ENCODE peak calls at places on chromosomes 7 and 10, in eight cellular contexts. V is GM12891, W is lower leg skin, E is stomach, F is GM12892, Y is ovary, T is spleen, H is breast epithelium. B is an unnamed sample.
A peak's percentile ranks its signal among the peaks of the same experiment; 100 is the strongest.

GRCh38 chr10:28959850-28960501 is 282.7 kb downstream of the BAMBI start:
- DNase-seq in V (no peak), W (no peak), E (no peak), F (no peak), Y (no peak), T (no peak), H (no peak), B (no peak)

GRCh38 chr10:22615819-22616499 is 98.4 kb downstream of the PIP4K2A start:
- DNase-seq in V (no peak), W (no peak), E (peak; percentile 68), F (no peak), Y (no peak), T (peak; percentile 92), H (no peak), B (no peak)

GRCh38 chr7:23956769-23957556 is 246.9 kb downstream of the STK31 start:
- DNase-seq in V (no peak), W (no peak), E (peak; percentile 35), F (no peak), Y (no peak), T (no peak), H (no peak), B (no peak)

GRCh38 chr7:32881074-32881982 is 10.2 kb downstream of the KBTBD2 start:
- DNase-seq in V (no peak), W (no peak), E (no peak), F (no peak), Y (no peak), T (no peak), H (no peak), B (peak; percentile 47)

GRCh38 chr10:103919648-103920025 is 1.7 kb upstream of the STN1 start:
- DNase-seq in V (no peak), W (no peak), E (no peak), F (no peak), Y (no peak), T (no peak), H (no peak), B (no peak)

GRCh38 chr10:19815036-19815435 is 1.2 kb upstream of the PLXDC2 start:
- DNase-seq in V (no peak), W (no peak), E (no peak), F (no peak), Y (no peak), T (no peak), H (no peak), B (no peak)

GRCh38 chr7:85851571-85852193 is 664.8 kb upstream of the SEMA3D start:
- DNase-seq in V (no peak), W (no peak), E (no peak), F (no peak), Y (no peak), T (no peak), H (no peak), B (peak; percentile 42)

GRCh38 chr10:26887611-26888215 is 27.0 kb upstream of the ABI1 start:
- DNase-seq in V (no peak), W (no peak), E (no peak), F (no peak), Y (no peak), T (no peak), H (no peak), B (peak; percentile 9)

GRCh38 chr7:27161214-27161720 is 4.1 kb downstream of the HOXA9 start:
- DNase-seq in V (no peak), W (peak; percentile 89), E (no peak), F (no peak), Y (no peak), T (peak; percentile 86), H (no peak), B (no peak)

GRCh38 chr7:27160546-27161213 is 4.2 kb upstream of the HOXA7 start:
- DNase-seq in V (peak; percentile 90), W (peak; percentile 99), E (peak; percentile 88), F (peak; percentile 87), Y (peak; percentile 88), T (peak; percentile 96), H (peak; percentile 87), B (peak; percentile 92)

GRCh38 chr7:27162548-27162848 is 2.8 kb downstream of the HOXA9 start:
- DNase-seq in V (no peak), W (no peak), E (no peak), F (no peak), Y (no peak), T (no peak), H (no peak), B (no peak)

GRCh38 chr7:27162930-27163775 is 2.2 kb downstream of the HOXA9 start:
- DNase-seq in V (no peak), W (no peak), E (no peak), F (no peak), Y (no peak), T (no peak), H (no peak), B (no peak)

DNA sequence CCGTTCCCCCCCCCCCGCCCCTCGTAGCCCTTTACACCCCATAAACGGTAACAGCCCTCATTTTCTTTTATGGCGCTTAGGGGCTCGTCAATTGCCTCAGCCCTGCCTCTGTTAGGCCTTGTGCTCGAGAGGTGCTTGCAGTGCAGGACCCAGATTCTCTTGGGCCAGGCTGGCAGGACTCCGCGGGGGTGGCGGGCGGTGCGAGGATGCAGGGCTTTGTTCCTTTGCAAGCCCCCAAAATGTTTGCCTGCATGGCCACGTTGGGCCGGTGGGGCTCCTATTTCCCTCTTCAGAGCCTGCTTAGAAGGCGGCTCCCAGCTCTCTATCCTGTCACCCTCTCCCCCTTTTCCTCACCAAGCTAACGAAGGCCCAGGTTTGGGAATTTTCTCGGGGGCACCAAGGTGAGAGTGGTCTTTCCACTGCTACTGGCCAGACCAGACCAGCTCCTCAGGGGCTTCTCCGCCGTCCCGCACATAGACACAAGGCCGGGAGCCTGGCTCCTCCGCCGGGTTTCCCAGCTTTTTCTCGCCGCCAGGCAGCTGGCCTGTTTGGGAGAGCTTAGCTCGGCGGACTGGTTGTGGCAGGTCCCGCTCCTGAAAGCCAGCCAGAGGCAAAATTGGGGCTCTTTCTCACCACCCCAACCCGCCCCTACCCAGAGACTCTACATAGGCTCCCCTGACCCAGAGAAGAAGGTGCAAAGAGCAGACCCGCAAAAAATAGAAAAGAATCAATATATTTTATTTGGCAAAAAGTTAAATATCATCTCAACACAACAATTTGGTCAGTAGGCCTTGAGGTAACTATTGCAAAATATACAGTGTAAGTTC is 3.4 kb downstream of the HOXA9 start:
- DNase-seq in V (no peak), W (peak; percentile 86), E (no peak), F (no peak), Y (peak; percentile 19), T (peak; percentile 78), H (no peak), B (no peak)
- TF ChIP-seq POLR2A in V (no peak), W (no peak), E (no peak), F (no peak), Y (no peak), T (no peak), H (no peak), B (peak; percentile 38)

GRCh38 chr10:630581-631073 is 58.8 kb downstream of the DIP2C start:
- DNase-seq in V (no peak), W (no peak), E (no peak), F (no peak), Y (no peak), T (peak; percentile 72), H (no peak), B (no peak)
- TF ChIP-seq POLR2A in V (no peak), W (no peak), E (no peak), F (no peak), Y (no peak), T (no peak), H (no peak), B (no peak)

GRCh38 chr10:113078282-113078907 is 128.3 kb downstream of the TCF7L2 start:
- DNase-seq in V (no peak), W (no peak), E (no peak), F (no peak), Y (no peak), T (no peak), H (no peak), B (no peak)

GRCh38 chr10:113076949-113077348 is 126.9 kb downstream of the TCF7L2 start:
- DNase-seq in V (no peak), W (no peak), E (no peak), F (no peak), Y (no peak), T (no peak), H (no peak), B (no peak)

GRCh38 chr10:113069595-113069994 is 119.5 kb downstream of the TCF7L2 start:
- DNase-seq in V (no peak), W (peak; percentile 56), E (no peak), F (no peak), Y (no peak), T (no peak), H (no peak), B (no peak)

GRCh38 chr10:113071446-113071845 is 121.4 kb downstream of the TCF7L2 start:
- DNase-seq in V (no peak), W (peak; percentile 88), E (peak; percentile 94), F (no peak), Y (peak; percentile 65), T (no peak), H (no peak), B (peak; percentile 89)

DNA sequence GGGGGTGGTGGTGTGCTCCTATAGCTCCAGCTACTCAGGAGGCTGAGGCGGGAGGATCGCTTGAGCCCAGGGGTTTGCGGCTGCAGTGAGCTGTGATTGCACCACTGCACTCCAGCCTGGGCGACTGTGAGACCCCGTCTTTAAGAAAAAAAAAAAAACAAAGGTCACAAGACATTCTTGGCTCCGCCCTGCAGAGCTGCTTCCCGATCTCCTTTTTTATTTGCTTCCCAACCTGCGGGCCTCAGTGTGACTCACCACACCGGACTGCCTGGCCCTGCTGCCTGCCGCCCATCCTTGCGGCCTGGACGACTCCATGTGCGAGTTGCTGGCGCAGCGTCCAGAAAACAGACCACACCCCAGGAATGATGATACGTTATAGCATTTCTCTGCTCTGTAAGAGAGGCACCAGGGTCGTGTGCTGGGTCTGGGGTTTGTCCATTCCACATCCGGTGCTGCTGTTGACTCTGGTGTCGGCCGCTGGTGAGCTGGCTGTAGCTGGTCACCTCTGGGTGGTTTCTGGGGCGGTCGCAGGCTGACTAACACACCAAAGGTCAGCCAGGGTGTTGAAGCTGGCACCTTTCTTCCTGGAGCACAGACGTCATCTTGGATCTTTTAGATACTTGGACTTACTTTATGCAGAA is 123.6 kb downstream of the TCF7L2 start:
- DNase-seq in V (no peak), W (peak; percentile 94), E (peak; percentile 79), F (no peak), Y (peak; percentile 51), T (peak; percentile 53), H (peak; percentile 62), B (peak; percentile 92)
- TF ChIP-seq POLR2A in V (no peak), W (no peak), E (no peak), F (no peak), Y (no peak), T (no peak), H (no peak), B (peak; percentile 78)

GRCh38 chr10:16439294-16439693 is 2.5 kb downstream of the PTER start:
- DNase-seq in V (no peak), W (no peak), E (no peak), F (no peak), Y (no peak), T (no peak), H (no peak), B (no peak)

GRCh38 chr10:16437540-16437894 is 707 bp downstream of the PTER start:
- DNase-seq in V (no peak), W (no peak), E (no peak), F (no peak), Y (no peak), T (no peak), H (no peak), B (no peak)

GRCh38 chr10:16441106-16441850 is 4.5 kb downstream of the PTER start:
- DNase-seq in V (no peak), W (no peak), E (no peak), F (no peak), Y (no peak), T (no peak), H (no peak), B (no peak)

GRCh38 chr10:16442914-16443313 is 6.1 kb downstream of the PTER start:
- DNase-seq in V (no peak), W (no peak), E (no peak), F (no peak), Y (no peak), T (no peak), H (no peak), B (no peak)

GRCh38 chr10:16440396-16441105 is 3.7 kb downstream of the PTER start:
- DNase-seq in V (no peak), W (no peak), E (peak; percentile 56), F (no peak), Y (no peak), T (no peak), H (peak; percentile 58), B (no peak)
- TF ChIP-seq POLR2A in V (no peak), W (no peak), E (no peak), F (no peak), Y (no peak), T (no peak), H (no peak), B (no peak)